ENCODE peak calls at places on chromosomes 5 and 9, in ten cellular contexts. W is CD8-positive, alpha-beta T cell; Z is hypothalamus; L is stimulated activated naive B cell treated with anti-CD40 and anti-IgM and Interleukin-4, amounts not matched to agents 10 μg/mL and 1 μg/mL and 100 μg/mL, for 72 hours; R is NCI-H774; C is psoas muscle; X is left ventricle myocardium superior; J is HFF-Myc; E is SW 1271; P is OCI-LY7. K is an unnamed sample.

GRCh38 chr9:104992696-104993095 is 64.7 kb upstream of the ABCA1 start:
- DNase-seq in W (no peak), Z (no peak), L (no peak), R (no peak), C (no peak), X (no peak), J (peak), E (no peak), P (no peak), K (no peak)

GRCh38 chr5:107668933-107669542 is 1.7 kb downstream of the EFNA5 start:
- DNase-seq in W (no peak), Z (no peak), L (no peak), R (no peak), C (peak), X (no peak), J (no peak), E (no peak), P (no peak), K (no peak)

GRCh38 chr5:157541452-157542118 is 34.0 kb downstream of the ADAM19 start:
- DNase-seq in W (no peak), Z (no peak), L (no peak), R (no peak), C (no peak), X (no peak), J (no peak), E (no peak), P (peak), K (no peak)

GRCh38 chr5:17411436-17411835 is 86.6 kb upstream of the TAF11L2 start:
- DNase-seq in W (no peak), Z (no peak), L (no peak), R (no peak), C (no peak), X (no peak), J (no peak), E (no peak), P (no peak), K (no peak)

GRCh38 chr5:142438573-142438972 is 113.8 kb upstream of the SPRY4 start:
- DNase-seq in W (no peak), Z (no peak), L (no peak), R (no peak), C (no peak), X (no peak), J (peak), E (no peak), P (no peak), K (no peak)

GRCh38 chr5:473344-474192 is 30.6 kb downstream of the EXOC3 start:
- DNase-seq in W (peak), Z (no peak), L (peak), R (peak), C (peak), X (peak), J (no peak), E (peak), P (no peak), K (no peak)

GRCh38 chr5:141862936-141863543 is 15.2 kb downstream of the PCDH1 start:
- DNase-seq in W (no peak), Z (no peak), L (no peak), R (no peak), C (no peak), X (no peak), J (no peak), E (no peak), P (no peak), K (no peak)

GRCh38 chr5:41270423-41271251 is 57.3 kb upstream of the C6 start:
- DNase-seq in W (no peak), Z (peak), L (no peak), R (no peak), C (no peak), X (peak), J (peak), E (peak), P (peak), K (peak)

GRCh38 chr9:74138182-74138581 is 359.0 kb upstream of the RORB start:
- DNase-seq in W (no peak), Z (no peak), L (no peak), R (no peak), C (no peak), X (no peak), J (no peak), E (no peak), P (no peak), K (no peak)

GRCh38 chr9:100667448-100667847 is 89.6 kb downstream of the CAVIN4 start:
- DNase-seq in W (no peak), Z (no peak), L (no peak), R (no peak), C (no peak), X (no peak), J (no peak), E (no peak), P (no peak), K (no peak)

GRCh38 chr5:74934949-74935751 is 69.0 kb upstream of the FAM169A start:
- DNase-seq in W (peak), Z (no peak), L (no peak), R (no peak), C (no peak), X (no peak), J (no peak), E (peak), P (no peak), K (no peak)

GRCh38 chr5:22835630-22836029 is 17.5 kb downstream of the CDH12 start:
- DNase-seq in W (no peak), Z (no peak), L (no peak), R (peak), C (no peak), X (no peak), J (no peak), E (no peak), P (no peak), K (no peak)

GRCh38 chr9:27168951-27169350 is 59.9 kb downstream of the TEK start:
- DNase-seq in W (no peak), Z (no peak), L (no peak), R (no peak), C (no peak), X (no peak), J (no peak), E (no peak), P (no peak), K (no peak)

GRCh38 chr5:109630109-109630508 is 59.6 kb upstream of the MAN2A1 start:
- DNase-seq in W (no peak), Z (no peak), L (no peak), R (no peak), C (no peak), X (no peak), J (no peak), E (no peak), P (no peak), K (no peak)

GRCh38 chr5:65203746-65204145 is 278.0 kb downstream of the ADAMTS6 start:
- DNase-seq in W (no peak), Z (no peak), L (no peak), R (no peak), C (no peak), X (no peak), J (no peak), E (peak), P (no peak), K (no peak)

GRCh38 chr5:87541033-87541432 is 128.3 kb upstream of the CCNH start:
- DNase-seq in W (no peak), Z (peak), L (no peak), R (peak), C (peak), X (peak), J (no peak), E (peak), P (no peak), K (no peak)

GRCh38 chr5:143174714-143175398 is 228.6 kb downstream of the NR3C1 start:
- DNase-seq in W (no peak), Z (no peak), L (no peak), R (no peak), C (no peak), X (no peak), J (no peak), E (no peak), P (no peak), K (no peak)